ENCODE peak calls at places on chromosome 20, in ten cellular contexts. One of them, this sample, is unnamed.

GRCh38 chr20:10863337-10864060 is 189.7 kb upstream of the JAG1 start:
- DNase-seq in SJCRH30: no peak
- DNase-seq in GM12865: no peak
- DNase-seq in EH: peak
- DNase-seq in A549: no peak
- DNase-seq in epithelial cell of esophagus: peak
- DNase-seq in stimulated activated CD4-positive, alpha-beta T cell treated with anti-CD3 and anti-CD28 coated beads, Interleukin-4, amount 100 ng/mL, for 1 hour: no peak
- DNase-seq in brain microvascular endothelial cell: peak
- DNase-seq in mesothelial cell of epicardium: no peak
- DNase-seq in cerebellum: no peak
- DNase-seq in this sample: peak

GRCh38 chr20:51678041-51678697 is 90.0 kb downstream of the ATP9A start:
- DNase-seq in epithelial cell of esophagus: no peak
- DNase-seq in A549: no peak
- DNase-seq in EH: peak
- DNase-seq in GM12865: no peak
- DNase-seq in cerebellum: peak
- DNase-seq in mesothelial cell of epicardium: no peak
- DNase-seq in brain microvascular endothelial cell: no peak
- DNase-seq in SJCRH30: no peak
- DNase-seq in stimulated activated CD4-positive, alpha-beta T cell treated with anti-CD3 and anti-CD28 coated beads, Interleukin-4, amount 100 ng/mL, for 1 hour: no peak
- DNase-seq in this sample: no peak

GRCh38 chr20:62050166-62051120 is 15.2 kb downstream of the TAF4 start:
- DNase-seq in stimulated activated CD4-positive, alpha-beta T cell treated with anti-CD3 and anti-CD28 coated beads, Interleukin-4, amount 100 ng/mL, for 1 hour: no peak
- DNase-seq in mesothelial cell of epicardium: peak
- DNase-seq in epithelial cell of esophagus: no peak
- DNase-seq in cerebellum: no peak
- DNase-seq in EH: no peak
- DNase-seq in SJCRH30: no peak
- DNase-seq in A549: no peak
- DNase-seq in brain microvascular endothelial cell: no peak
- DNase-seq in GM12865: no peak
- DNase-seq in this sample: no peak

GRCh38 chr20:36824142-36824940 is 50.8 kb upstream of the DSN1 start:
- DNase-seq in mesothelial cell of epicardium: no peak
- DNase-seq in SJCRH30: no peak
- DNase-seq in GM12865: no peak
- DNase-seq in cerebellum: no peak
- DNase-seq in EH: no peak
- DNase-seq in stimulated activated CD4-positive, alpha-beta T cell treated with anti-CD3 and anti-CD28 coated beads, Interleukin-4, amount 100 ng/mL, for 1 hour: no peak
- DNase-seq in brain microvascular endothelial cell: no peak
- DNase-seq in A549: no peak
- DNase-seq in epithelial cell of esophagus: peak
- DNase-seq in this sample: no peak

GRCh38 chr20:63950701-63951397 is 5.4 kb downstream of the UCKL1 start:
- DNase-seq in A549: no peak
- DNase-seq in stimulated activated CD4-positive, alpha-beta T cell treated with anti-CD3 and anti-CD28 coated beads, Interleukin-4, amount 100 ng/mL, for 1 hour: no peak
- DNase-seq in SJCRH30: no peak
- DNase-seq in brain microvascular endothelial cell: no peak
- DNase-seq in EH: no peak
- DNase-seq in cerebellum: peak
- DNase-seq in epithelial cell of esophagus: no peak
- DNase-seq in GM12865: no peak
- DNase-seq in mesothelial cell of epicardium: no peak
- DNase-seq in this sample: no peak

GRCh38 chr20:17171750-17172149 is 55.1 kb upstream of the PCSK2 start:
- DNase-seq in SJCRH30: no peak
- DNase-seq in EH: no peak
- DNase-seq in epithelial cell of esophagus: no peak
- DNase-seq in cerebellum: no peak
- DNase-seq in stimulated activated CD4-positive, alpha-beta T cell treated with anti-CD3 and anti-CD28 coated beads, Interleukin-4, amount 100 ng/mL, for 1 hour: no peak
- DNase-seq in GM12865: no peak
- DNase-seq in mesothelial cell of epicardium: no peak
- DNase-seq in brain microvascular endothelial cell: no peak
- DNase-seq in A549: no peak
- DNase-seq in this sample: no peak

GRCh38 chr20:12638633-12639360 is 370.0 kb upstream of the SPTLC3 start:
- DNase-seq in brain microvascular endothelial cell: no peak
- DNase-seq in cerebellum: no peak
- DNase-seq in SJCRH30: no peak
- DNase-seq in stimulated activated CD4-positive, alpha-beta T cell treated with anti-CD3 and anti-CD28 coated beads, Interleukin-4, amount 100 ng/mL, for 1 hour: no peak
- DNase-seq in A549: no peak
- DNase-seq in GM12865: no peak
- DNase-seq in epithelial cell of esophagus: no peak
- DNase-seq in EH: no peak
- DNase-seq in mesothelial cell of epicardium: no peak
- DNase-seq in this sample: no peak

GRCh38 chr20:57289401-57290177 is 23.1 kb upstream of the BMP7 start:
- DNase-seq in GM12865: no peak
- DNase-seq in EH: no peak
- DNase-seq in SJCRH30: no peak
- DNase-seq in mesothelial cell of epicardium: no peak
- DNase-seq in stimulated activated CD4-positive, alpha-beta T cell treated with anti-CD3 and anti-CD28 coated beads, Interleukin-4, amount 100 ng/mL, for 1 hour: no peak
- DNase-seq in epithelial cell of esophagus: no peak
- DNase-seq in cerebellum: peak
- DNase-seq in A549: no peak
- DNase-seq in brain microvascular endothelial cell: no peak
- DNase-seq in this sample: no peak

GRCh38 chr20:10242166-10242565 is 23.5 kb downstream of the SNAP25 start:
- DNase-seq in A549: no peak
- DNase-seq in stimulated activated CD4-positive, alpha-beta T cell treated with anti-CD3 and anti-CD28 coated beads, Interleukin-4, amount 100 ng/mL, for 1 hour: no peak
- DNase-seq in cerebellum: no peak
- DNase-seq in brain microvascular endothelial cell: no peak
- DNase-seq in SJCRH30: no peak
- DNase-seq in EH: no peak
- DNase-seq in epithelial cell of esophagus: no peak
- DNase-seq in mesothelial cell of epicardium: no peak
- DNase-seq in GM12865: no peak
- DNase-seq in this sample: no peak

This sample was measured in BJ.